ENCODE peak calls at places on chromosomes 13 and 19, in five cellular contexts. One of them, this sample, is unnamed.

GRCh38 chr19:32223595-32224370 is 121.6 kb upstream of the ZNF507 start:
- DNase-seq in neural crest cell: no peak
- DNase-seq in right lobe of liver: no peak
- DNase-seq in choroid plexus epithelial cell: no peak
- DNase-seq in cardiac muscle cell: no peak
- DNase-seq in this sample: no peak

GRCh38 chr19:49193822-49194394 is 36.3 kb downstream of the TRPM4 start:
- DNase-seq in choroid plexus epithelial cell: no peak
- DNase-seq in cardiac muscle cell: no peak
- DNase-seq in right lobe of liver: no peak
- DNase-seq in neural crest cell: no peak
- DNase-seq in this sample: no peak

GRCh38 chr19:15563325-15563794 is 51.7 kb upstream of the CYP4F8 start:
- DNase-seq in right lobe of liver: peak
- DNase-seq in cardiac muscle cell: no peak
- DNase-seq in neural crest cell: no peak
- DNase-seq in choroid plexus epithelial cell: peak
- DNase-seq in this sample: no peak

GRCh38 chr19:10568444-10568825 is 344 bp downstream of the CDKN2D start:
- DNase-seq in right lobe of liver: peak
- DNase-seq in choroid plexus epithelial cell: no peak
- DNase-seq in cardiac muscle cell: no peak
- DNase-seq in neural crest cell: no peak
- DNase-seq in this sample: no peak

GRCh38 chr13:64753606-64754005 is 2476.5 kb downstream of the PCDH9 start:
- DNase-seq in choroid plexus epithelial cell: peak
- DNase-seq in cardiac muscle cell: no peak
- DNase-seq in neural crest cell: no peak
- DNase-seq in right lobe of liver: no peak
- DNase-seq in this sample: no peak

GRCh38 chr19:12698138-12698537 is 1.7 kb upstream of the FBXW9 start:
- DNase-seq in right lobe of liver: no peak
- DNase-seq in cardiac muscle cell: no peak
- DNase-seq in neural crest cell: no peak
- DNase-seq in choroid plexus epithelial cell: no peak
- DNase-seq in this sample: no peak

GRCh38 chr13:25886438-25887214 is 165.2 kb downstream of the SHISA2 start:
- DNase-seq in choroid plexus epithelial cell: peak
- DNase-seq in neural crest cell: no peak
- DNase-seq in right lobe of liver: no peak
- DNase-seq in cardiac muscle cell: no peak
- DNase-seq in this sample: no peak

GRCh38 chr19:16417660-16418596 is 53.8 kb downstream of the EPS15L1 start:
- DNase-seq in neural crest cell: peak
- DNase-seq in cardiac muscle cell: peak
- DNase-seq in choroid plexus epithelial cell: peak
- DNase-seq in right lobe of liver: no peak
- DNase-seq in this sample: peak

GRCh38 chr13:45683701-45684100 is 18.4 kb upstream of the CBY2 start:
- DNase-seq in right lobe of liver: no peak
- DNase-seq in cardiac muscle cell: no peak
- DNase-seq in neural crest cell: no peak
- DNase-seq in choroid plexus epithelial cell: no peak
- DNase-seq in this sample: no peak

GRCh38 chr19:33462112-33462726 is 59.4 kb downstream of the PEPD start:
- DNase-seq in cardiac muscle cell: no peak
- DNase-seq in right lobe of liver: no peak
- DNase-seq in neural crest cell: no peak
- DNase-seq in choroid plexus epithelial cell: no peak
- DNase-seq in this sample: no peak

DNA sequence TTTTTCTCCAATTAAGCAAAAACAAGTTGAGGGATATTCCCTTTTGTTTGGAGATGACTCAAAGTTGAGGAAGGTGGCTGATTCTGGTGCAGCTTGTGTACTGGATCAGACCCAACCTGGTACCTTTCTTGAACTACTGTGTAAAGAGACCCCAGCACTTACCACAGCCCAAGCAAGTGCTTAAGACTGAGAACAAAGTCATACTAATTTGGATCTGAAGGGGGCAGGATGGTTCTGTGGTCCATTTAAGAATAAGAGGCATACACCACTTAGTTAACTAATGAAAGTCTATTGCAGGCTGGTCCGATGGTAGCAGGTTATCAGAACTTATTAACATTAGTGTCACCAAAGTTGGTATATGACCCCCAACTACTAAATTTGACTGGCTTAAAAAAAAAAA is 6.3 kb downstream of the THSD1 start:
- DNase-seq in cardiac muscle cell: no peak
- DNase-seq in neural crest cell: no peak
- DNase-seq in right lobe of liver: no peak
- DNase-seq in choroid plexus epithelial cell: peak
- DNase-seq in this sample: no peak
- TF ChIP-seq CTCF in cardiac muscle cell: peak
- TF ChIP-seq CTCF in neural crest cell: no peak
- TF ChIP-seq CTCF in right lobe of liver: peak
- TF ChIP-seq CTCF in choroid plexus epithelial cell: peak
- TF ChIP-seq CTCF in this sample: no peak

GRCh38 chr19:46630806-46631205 is 5.2 kb downstream of the GNG8 start:
- DNase-seq in right lobe of liver: no peak
- DNase-seq in choroid plexus epithelial cell: no peak
- DNase-seq in cardiac muscle cell: no peak
- DNase-seq in neural crest cell: no peak
- DNase-seq in this sample: no peak
- TF ChIP-seq CTCF in right lobe of liver: no peak
- TF ChIP-seq CTCF in choroid plexus epithelial cell: no peak
- TF ChIP-seq CTCF in cardiac muscle cell: no peak
- TF ChIP-seq CTCF in neural crest cell: no peak
- TF ChIP-seq CTCF in this sample: no peak

GRCh38 chr13:20706661-20707060 is 3.2 kb downstream of the IL17D start:
- DNase-seq in right lobe of liver: no peak
- DNase-seq in choroid plexus epithelial cell: no peak
- DNase-seq in neural crest cell: no peak
- DNase-seq in cardiac muscle cell: no peak
- DNase-seq in this sample: no peak

GRCh38 chr13:20704459-20705069 is 1.1 kb downstream of the IL17D start:
- DNase-seq in choroid plexus epithelial cell: no peak
- DNase-seq in right lobe of liver: no peak
- DNase-seq in cardiac muscle cell: no peak
- DNase-seq in neural crest cell: no peak
- DNase-seq in this sample: no peak

GRCh38 chr13:20702530-20702929 is 969 bp upstream of the IL17D start:
- DNase-seq in cardiac muscle cell: no peak
- DNase-seq in right lobe of liver: no peak
- DNase-seq in neural crest cell: no peak
- DNase-seq in choroid plexus epithelial cell: no peak
- DNase-seq in this sample: no peak

GRCh38 chr13:20702945-20703784 is at the start of gene IL17D:
- DNase-seq in neural crest cell: peak
- DNase-seq in cardiac muscle cell: peak
- DNase-seq in choroid plexus epithelial cell: no peak
- DNase-seq in right lobe of liver: no peak
- DNase-seq in this sample: peak

DNA sequence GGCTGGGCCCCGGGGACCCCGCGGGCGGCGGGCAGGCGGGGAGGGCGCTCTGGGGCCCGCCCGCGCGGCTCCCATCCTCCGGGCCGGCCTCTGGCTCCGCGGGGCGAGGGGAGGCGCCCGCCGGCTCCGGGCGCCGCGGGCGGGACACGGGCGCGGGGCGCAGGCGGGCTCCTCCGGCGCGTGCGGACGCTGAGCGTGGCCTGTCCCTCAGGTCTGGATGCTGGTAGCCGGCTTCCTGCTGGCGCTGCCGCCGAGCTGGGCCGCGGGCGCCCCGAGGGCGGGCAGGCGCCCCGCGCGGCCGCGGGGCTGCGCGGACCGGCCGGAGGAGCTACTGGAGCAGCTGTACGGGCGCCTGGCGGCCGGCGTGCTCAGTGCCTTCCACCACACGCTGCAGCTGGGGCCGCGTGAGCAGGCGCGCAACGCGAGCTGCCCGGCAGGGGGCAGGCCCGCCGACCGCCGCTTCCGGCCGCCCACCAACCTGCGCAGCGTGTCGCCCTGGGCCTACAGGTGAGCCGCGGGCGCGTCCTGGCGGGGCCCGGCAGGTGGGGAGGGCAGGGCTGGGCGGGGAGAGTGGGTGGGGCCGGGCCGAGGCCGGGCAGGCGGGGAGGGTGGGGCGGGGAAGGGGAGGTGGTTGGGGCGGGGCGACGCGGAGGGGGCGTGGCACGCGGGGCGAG is 423 bp downstream of the IL17D start:
- DNase-seq in cardiac muscle cell: peak
- DNase-seq in right lobe of liver: peak
- DNase-seq in choroid plexus epithelial cell: peak
- DNase-seq in neural crest cell: peak
- DNase-seq in this sample: peak
- TF ChIP-seq CTCF in cardiac muscle cell: peak
- TF ChIP-seq CTCF in right lobe of liver: peak
- TF ChIP-seq CTCF in choroid plexus epithelial cell: peak
- TF ChIP-seq CTCF in neural crest cell: peak
- TF ChIP-seq CTCF in this sample: peak

GRCh38 chr13:95697052-95697680 is 20.2 kb downstream of the DNAJC3 start:
- DNase-seq in neural crest cell: no peak
- DNase-seq in right lobe of liver: no peak
- DNase-seq in choroid plexus epithelial cell: no peak
- DNase-seq in cardiac muscle cell: no peak
- DNase-seq in this sample: no peak

DNA sequence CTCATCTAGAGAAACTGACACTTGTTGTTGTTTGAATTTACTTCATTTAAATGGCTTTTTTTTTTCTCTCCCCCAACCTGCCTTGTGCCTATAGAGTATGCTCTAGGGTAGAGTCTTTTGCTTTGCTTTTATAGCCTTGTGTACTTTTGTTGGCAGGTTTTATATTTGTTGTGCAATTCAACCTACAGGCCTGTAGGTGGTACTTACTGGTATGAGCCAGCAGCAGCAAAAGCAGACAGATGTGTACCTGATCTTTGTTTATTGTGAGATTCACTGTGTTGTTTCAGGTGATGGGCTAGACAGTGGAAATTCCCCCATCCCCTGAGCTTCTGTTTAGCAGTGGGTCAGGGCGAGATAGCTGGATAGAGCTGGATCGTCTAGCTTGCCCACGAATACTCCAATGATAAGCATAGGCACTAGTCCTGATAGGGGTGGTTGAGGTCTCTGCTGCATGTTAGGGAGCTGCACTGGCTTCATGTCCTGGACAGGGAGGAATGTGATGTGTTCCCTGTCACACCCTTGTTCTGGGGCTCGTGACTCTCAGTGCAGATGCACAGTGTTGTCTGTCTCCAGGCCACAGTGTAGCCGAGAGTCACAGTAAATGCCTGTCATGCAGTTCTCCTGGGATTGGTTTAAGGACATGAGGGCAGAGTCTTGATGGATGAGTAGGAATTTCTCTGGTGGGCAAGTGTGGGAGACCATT is 21.3 kb downstream of the DNAJC3 start:
- DNase-seq in neural crest cell: no peak
- DNase-seq in choroid plexus epithelial cell: peak
- DNase-seq in right lobe of liver: no peak
- DNase-seq in cardiac muscle cell: no peak
- DNase-seq in this sample: no peak
- TF ChIP-seq CTCF in neural crest cell: peak
- TF ChIP-seq CTCF in choroid plexus epithelial cell: peak
- TF ChIP-seq CTCF in right lobe of liver: no peak
- TF ChIP-seq CTCF in cardiac muscle cell: peak
- TF ChIP-seq CTCF in this sample: no peak

GRCh38 chr13:48504606-48505369 is 28.1 kb downstream of the RCBTB2 start:
- DNase-seq in neural crest cell: no peak
- DNase-seq in cardiac muscle cell: no peak
- DNase-seq in right lobe of liver: no peak
- DNase-seq in choroid plexus epithelial cell: no peak
- DNase-seq in this sample: no peak
- TF ChIP-seq CTCF in neural crest cell: no peak
- TF ChIP-seq CTCF in cardiac muscle cell: no peak
- TF ChIP-seq CTCF in right lobe of liver: no peak
- TF ChIP-seq CTCF in choroid plexus epithelial cell: no peak
- TF ChIP-seq CTCF in this sample: no peak

GRCh38 chr13:75566658-75567057 is 17.1 kb downstream of the UCHL3 start:
- DNase-seq in cardiac muscle cell: no peak
- DNase-seq in choroid plexus epithelial cell: peak
- DNase-seq in neural crest cell: no peak
- DNase-seq in right lobe of liver: no peak
- DNase-seq in this sample: no peak
- TF ChIP-seq CTCF in cardiac muscle cell: peak
- TF ChIP-seq CTCF in choroid plexus epithelial cell: peak
- TF ChIP-seq CTCF in neural crest cell: peak
- TF ChIP-seq CTCF in right lobe of liver: peak
- TF ChIP-seq CTCF in this sample: peak

GRCh38 chr13:76884571-76885202 is 1.5 kb downstream of the KCTD12 start:
- DNase-seq in cardiac muscle cell: peak
- DNase-seq in right lobe of liver: no peak
- DNase-seq in choroid plexus epithelial cell: peak
- DNase-seq in neural crest cell: no peak
- DNase-seq in this sample: no peak

GRCh38 chr13:76882431-76882830 is 3.8 kb downstream of the KCTD12 start:
- DNase-seq in cardiac muscle cell: no peak
- DNase-seq in choroid plexus epithelial cell: peak
- DNase-seq in right lobe of liver: no peak
- DNase-seq in neural crest cell: no peak
- DNase-seq in this sample: no peak

GRCh38 chr13:76886005-76886291 is 257 bp downstream of the KCTD12 start:
- DNase-seq in choroid plexus epithelial cell: no peak
- DNase-seq in neural crest cell: no peak
- DNase-seq in right lobe of liver: no peak
- DNase-seq in cardiac muscle cell: no peak
- DNase-seq in this sample: no peak

GRCh38 chr13:76885203-76886004 is 801 bp downstream of the KCTD12 start:
- DNase-seq in choroid plexus epithelial cell: peak
- DNase-seq in right lobe of liver: peak
- DNase-seq in neural crest cell: peak
- DNase-seq in cardiac muscle cell: peak
- DNase-seq in this sample: peak

DNA sequence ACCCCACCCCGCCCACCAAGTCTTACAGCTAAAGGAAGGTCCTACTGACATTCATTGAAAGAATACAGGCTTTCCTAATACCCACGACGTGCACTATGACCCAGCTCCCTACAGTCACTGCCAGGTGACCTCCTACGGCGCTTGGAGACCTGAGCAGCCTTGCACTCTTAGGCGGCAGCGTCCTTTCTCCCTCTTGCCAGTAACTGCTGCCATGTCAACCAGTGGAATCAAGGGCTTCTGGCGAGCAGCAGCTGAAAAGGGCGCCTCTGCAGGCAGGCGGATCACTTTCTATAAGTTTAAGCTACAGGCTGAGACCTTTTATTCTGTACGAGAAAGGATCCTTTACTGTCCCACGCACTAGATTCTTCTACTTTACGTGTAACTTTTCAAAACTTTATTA is 2.0 kb downstream of the KCTD12 start:
- DNase-seq in right lobe of liver: no peak
- DNase-seq in cardiac muscle cell: peak
- DNase-seq in neural crest cell: no peak
- DNase-seq in choroid plexus epithelial cell: peak
- DNase-seq in this sample: peak
- TF ChIP-seq CTCF in right lobe of liver: no peak
- TF ChIP-seq CTCF in cardiac muscle cell: peak
- TF ChIP-seq CTCF in neural crest cell: peak
- TF ChIP-seq CTCF in choroid plexus epithelial cell: peak
- TF ChIP-seq CTCF in this sample: no peak